ENCODE peak calls at places on chromosome 6, in seven cellular contexts. One of them, this sample, is unnamed.

GRCh38 chr6:134535831-134536230 is 217.9 kb upstream of the SGK1 start:
- DNase-seq in SK-N-SH: no peak
- DNase-seq in H1: no peak
- DNase-seq in K562: no peak
- DNase-seq in HL-60: no peak
- DNase-seq in Panc1: no peak
- DNase-seq in breast epithelium: no peak
- DNase-seq in this sample: no peak

GRCh38 chr6:104409913-104410312 is 449.8 kb downstream of the HACE1 start:
- DNase-seq in SK-N-SH: no peak
- DNase-seq in K562: no peak
- DNase-seq in breast epithelium: no peak
- DNase-seq in H1: no peak
- DNase-seq in HL-60: peak; percentile 40
- DNase-seq in Panc1: no peak
- DNase-seq in this sample: no peak

GRCh38 chr6:6492675-6493074 is 95.8 kb upstream of the LY86 start:
- DNase-seq in breast epithelium: no peak
- DNase-seq in K562: no peak
- DNase-seq in SK-N-SH: no peak
- DNase-seq in HL-60: no peak
- DNase-seq in H1: no peak
- DNase-seq in Panc1: no peak
- DNase-seq in this sample: no peak

GRCh38 chr6:144678844-144679243 is 393.7 kb downstream of the UTRN start:
- DNase-seq in H1: no peak
- DNase-seq in K562: no peak
- DNase-seq in HL-60: peak; percentile 28
- DNase-seq in SK-N-SH: no peak
- DNase-seq in breast epithelium: no peak
- DNase-seq in Panc1: no peak
- DNase-seq in this sample: no peak

GRCh38 chr6:63571382-63571882 is 848 bp upstream of the LOC128125822 start:
- DNase-seq in K562: no peak
- DNase-seq in HL-60: no peak
- DNase-seq in SK-N-SH: no peak
- DNase-seq in breast epithelium: no peak
- DNase-seq in H1: no peak
- DNase-seq in Panc1: peak; percentile 67
- DNase-seq in this sample: no peak

GRCh38 chr6:7912736-7913517 is 2.3 kb upstream of the TXNDC5 start:
- DNase-seq in K562: peak; percentile 48
- DNase-seq in HL-60: no peak
- DNase-seq in Panc1: no peak
- DNase-seq in H1: no peak
- DNase-seq in breast epithelium: no peak
- DNase-seq in SK-N-SH: no peak
- DNase-seq in this sample: no peak

GRCh38 chr6:126640356-126640755 is 300.4 kb downstream of the CENPW start:
- DNase-seq in breast epithelium: no peak
- DNase-seq in HL-60: no peak
- DNase-seq in K562: no peak
- DNase-seq in Panc1: no peak
- DNase-seq in H1: no peak
- DNase-seq in SK-N-SH: no peak
- DNase-seq in this sample: no peak

GRCh38 chr6:121436966-121437756 is 1.7 kb downstream of the GJA1 start:
- DNase-seq in breast epithelium: peak; percentile 68
- DNase-seq in K562: no peak
- DNase-seq in SK-N-SH: peak; percentile 59
- DNase-seq in HL-60: no peak
- DNase-seq in Panc1: no peak
- DNase-seq in H1: no peak
- DNase-seq in this sample: peak; percentile 14

GRCh38 chr6:1111361-1111760 is 200.5 kb upstream of the FOXQ1 start:
- DNase-seq in H1: no peak
- DNase-seq in HL-60: no peak
- DNase-seq in breast epithelium: no peak
- DNase-seq in SK-N-SH: no peak
- DNase-seq in Panc1: no peak
- DNase-seq in K562: no peak
- DNase-seq in this sample: no peak

GRCh38 chr6:166515072-166515810 is 71.2 kb downstream of the RAMACL start:
- DNase-seq in HL-60: no peak
- DNase-seq in K562: no peak
- DNase-seq in SK-N-SH: no peak
- DNase-seq in Panc1: peak; percentile 43
- DNase-seq in breast epithelium: no peak
- DNase-seq in H1: no peak
- DNase-seq in this sample: peak; percentile 13

GRCh38 chr6:15560713-15561112 is 102.1 kb downstream of the DTNBP1 start:
- DNase-seq in breast epithelium: no peak
- DNase-seq in Panc1: no peak
- DNase-seq in HL-60: no peak
- DNase-seq in SK-N-SH: no peak
- DNase-seq in K562: no peak
- DNase-seq in H1: no peak
- DNase-seq in this sample: no peak

GRCh38 chr6:37516076-37516919 is 16.6 kb upstream of the CCDC167 start:
- DNase-seq in K562: no peak
- DNase-seq in SK-N-SH: peak; percentile 79
- DNase-seq in breast epithelium: peak; percentile 74
- DNase-seq in HL-60: no peak
- DNase-seq in Panc1: no peak
- DNase-seq in H1: no peak
- DNase-seq in this sample: peak; percentile 56

GRCh38 chr6:37515712-37516075 is 16.0 kb upstream of the CCDC167 start:
- DNase-seq in K562: no peak
- DNase-seq in H1: no peak
- DNase-seq in SK-N-SH: peak; percentile 67
- DNase-seq in Panc1: no peak
- DNase-seq in HL-60: no peak
- DNase-seq in breast epithelium: no peak
- DNase-seq in this sample: no peak

GRCh38 chr6:37516920-37517405 is 17.3 kb upstream of the CCDC167 start:
- DNase-seq in H1: no peak
- DNase-seq in SK-N-SH: peak; percentile 51
- DNase-seq in K562: no peak
- DNase-seq in HL-60: no peak
- DNase-seq in Panc1: no peak
- DNase-seq in breast epithelium: no peak
- DNase-seq in this sample: no peak

GRCh38 chr6:37518116-37518515 is 18.4 kb upstream of the CCDC167 start:
- DNase-seq in H1: no peak
- DNase-seq in SK-N-SH: no peak
- DNase-seq in K562: no peak
- DNase-seq in HL-60: no peak
- DNase-seq in Panc1: no peak
- DNase-seq in breast epithelium: no peak
- DNase-seq in this sample: no peak

DNA sequence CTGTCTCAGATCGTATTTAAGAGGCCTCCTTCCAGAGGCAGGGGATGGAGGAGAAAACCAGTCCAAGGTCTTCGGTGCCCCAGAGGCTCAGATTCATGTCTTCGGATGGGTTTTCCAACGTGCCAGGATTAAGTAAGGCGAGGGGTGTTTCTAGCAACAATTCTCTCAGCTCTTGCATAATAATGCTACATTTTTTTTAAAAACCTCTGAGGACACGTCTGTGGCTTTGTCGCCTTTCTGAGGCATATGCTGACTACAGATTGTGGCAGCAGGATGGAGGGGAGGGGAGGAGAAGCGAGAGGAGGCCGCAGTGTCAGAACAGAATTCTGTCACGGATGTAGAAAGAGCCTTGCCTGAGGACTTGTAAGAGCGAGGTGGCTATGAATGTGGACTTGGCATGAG is 17.7 kb upstream of the CCDC167 start:
- DNase-seq in K562: no peak
- DNase-seq in HL-60: peak; percentile 64
- DNase-seq in H1: no peak
- DNase-seq in Panc1: no peak
- DNase-seq in SK-N-SH: no peak
- DNase-seq in breast epithelium: peak; percentile 57
- DNase-seq in this sample: peak; percentile 31
- H3K4me3 ChIP-seq in K562: no peak overlapping the region
- H3K4me3 ChIP-seq in HL-60: no peak overlapping the region
- H3K4me3 ChIP-seq in H1: no peak overlapping the region
- H3K4me3 ChIP-seq in Panc1: peak overlapping the region; percentile 22
- H3K4me3 ChIP-seq in SK-N-SH: no peak overlapping the region
- H3K4me3 ChIP-seq in breast epithelium: no peak overlapping the region
- H3K4me3 ChIP-seq in this sample: no peak overlapping the region

DNA sequence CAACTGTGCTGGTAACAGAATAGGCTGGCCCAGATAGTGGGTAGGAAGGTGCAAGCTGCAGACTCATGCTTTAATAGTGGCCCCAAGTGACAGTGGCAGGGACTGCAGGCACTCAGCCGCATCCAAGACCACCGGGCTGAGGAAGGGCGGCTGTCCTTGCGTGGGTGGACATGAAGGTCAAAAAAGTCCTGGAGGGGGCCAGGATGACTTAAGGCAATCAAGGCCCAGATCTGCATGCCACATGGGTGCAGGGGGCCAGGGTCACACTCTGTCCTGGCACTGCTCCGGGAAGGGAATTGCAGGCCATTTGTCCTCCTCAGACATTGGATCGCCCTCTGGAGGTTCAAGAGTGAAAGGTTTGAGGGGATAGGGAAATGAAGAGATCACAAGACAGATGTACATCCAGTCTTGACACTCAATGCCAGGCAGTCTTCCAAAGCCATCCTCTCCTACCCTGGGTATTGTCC is 10.4 kb upstream of the VNN2 start:
- DNase-seq in SK-N-SH: peak; percentile 3
- DNase-seq in K562: peak; percentile 42
- DNase-seq in Panc1: no peak
- DNase-seq in HL-60: no peak
- DNase-seq in breast epithelium: no peak
- DNase-seq in H1: peak; percentile 31
- DNase-seq in this sample: peak; percentile 21
- TF ChIP-seq POLR2AphosphoS5 in SK-N-SH: no peak
- TF ChIP-seq POLR2AphosphoS5 in K562: no peak
- TF ChIP-seq POLR2AphosphoS5 in Panc1: no peak
- TF ChIP-seq POLR2AphosphoS5 in HL-60: no peak
- TF ChIP-seq POLR2AphosphoS5 in breast epithelium: no peak
- TF ChIP-seq POLR2AphosphoS5 in H1: no peak
- TF ChIP-seq POLR2AphosphoS5 in this sample: no peak

GRCh38 chr6:100118301-100118700 is 124.3 kb upstream of the MCHR2 start:
- DNase-seq in SK-N-SH: no peak
- DNase-seq in Panc1: no peak
- DNase-seq in H1: no peak
- DNase-seq in breast epithelium: no peak
- DNase-seq in K562: no peak
- DNase-seq in HL-60: no peak
- DNase-seq in this sample: no peak
- H3K4me3 ChIP-seq in SK-N-SH: no peak overlapping the region
- H3K4me3 ChIP-seq in Panc1: no peak overlapping the region
- H3K4me3 ChIP-seq in H1: no peak overlapping the region
- H3K4me3 ChIP-seq in breast epithelium: no peak overlapping the region
- H3K4me3 ChIP-seq in K562: no peak overlapping the region
- H3K4me3 ChIP-seq in HL-60: no peak overlapping the region
- H3K4me3 ChIP-seq in this sample: no peak overlapping the region

DNA sequence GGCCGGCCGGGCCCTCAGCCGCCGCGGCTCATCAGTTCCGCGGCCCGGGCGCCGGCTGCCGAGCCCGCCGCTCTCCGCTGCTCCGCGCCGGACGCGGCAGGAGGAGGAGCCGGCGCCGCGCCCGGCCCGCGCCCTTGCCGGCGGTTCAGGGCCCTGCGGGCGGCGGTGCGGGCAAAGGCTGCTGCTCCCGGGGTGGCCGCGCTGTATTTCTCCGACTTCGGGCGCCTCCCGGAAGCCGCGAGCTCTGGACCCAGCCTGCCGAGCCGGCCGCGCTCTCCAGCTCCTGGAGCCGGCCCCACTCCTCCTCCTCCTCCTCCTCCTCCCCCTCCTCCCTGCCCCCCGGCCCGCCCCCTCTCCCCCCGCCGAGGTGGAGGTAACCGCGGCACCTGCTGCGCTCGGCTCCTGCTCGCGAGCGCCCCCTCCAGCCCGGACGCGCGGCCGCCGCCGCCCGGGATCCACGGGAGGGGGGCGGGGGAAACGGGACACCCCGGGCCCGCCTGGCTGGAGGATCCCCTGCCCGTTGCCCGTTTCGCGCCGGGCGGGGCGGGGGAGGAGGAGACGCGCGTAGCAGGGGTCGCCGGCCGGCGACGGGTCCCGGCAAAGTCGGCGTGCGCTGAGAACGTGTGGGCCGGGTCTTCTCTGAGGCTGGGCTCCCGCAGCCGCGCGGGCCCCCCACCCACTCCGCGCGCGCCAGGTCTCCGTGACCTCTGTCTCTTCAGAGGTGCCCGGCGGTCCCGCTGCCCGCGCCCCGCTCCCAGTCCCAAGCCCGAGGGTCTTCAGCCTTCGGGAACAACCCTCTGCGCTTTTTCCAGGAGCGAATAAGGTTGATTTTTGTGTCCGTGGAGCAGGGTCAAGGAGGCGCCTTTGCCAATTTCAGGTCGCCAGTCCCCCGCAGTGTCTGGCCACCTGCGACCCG is at the start of gene SLC22A23:
- DNase-seq in SK-N-SH: peak; percentile 93
- DNase-seq in K562: peak; percentile 99
- DNase-seq in H1: peak; percentile 17
- DNase-seq in breast epithelium: peak; percentile 79
- DNase-seq in HL-60: peak; percentile 13
- DNase-seq in Panc1: no peak
- DNase-seq in this sample: peak; percentile 85
- TF ChIP-seq POLR2AphosphoS5 in SK-N-SH: no peak
- TF ChIP-seq POLR2AphosphoS5 in K562: no peak
- TF ChIP-seq POLR2AphosphoS5 in H1: no peak
- TF ChIP-seq POLR2AphosphoS5 in breast epithelium: no peak
- TF ChIP-seq POLR2AphosphoS5 in HL-60: no peak
- TF ChIP-seq POLR2AphosphoS5 in Panc1: no peak
- TF ChIP-seq POLR2AphosphoS5 in this sample: peak; percentile 33